ENCODE peak calls at places on chromosomes 13 and 19, in four cellular contexts. X is thoracic aorta, T is upper lobe of right lung, V is HFF-Myc. O is an unnamed sample.

GRCh38 chr19:48676887-48677286 is 4.1 kb upstream of the NTN5 start:
- DNase-seq in X (no peak), V (no peak), T (no peak), O (no peak)

GRCh38 chr13:33153421-33154381 is 131.9 kb downstream of the STARD13 start:
- DNase-seq in V (no peak), X (peak), T (no peak), O (no peak)

GRCh38 chr19:49057636-49058234 is at the start of gene CGB7:
- DNase-seq in T (peak), V (no peak), X (peak), O (no peak)

GRCh38 chr13:113670541-113670940 is 3.5 kb downstream of the GRK1 start:
- DNase-seq in X (no peak), T (peak), V (no peak), O (no peak)

GRCh38 chr19:29121684-29122083 is 91.3 kb downstream of the UQCRFS1 start:
- DNase-seq in V (no peak), T (no peak), X (no peak), O (no peak)

GRCh38 chr19:54707932-54708331 is 16.3 kb upstream of the KIR3DL3 start:
- DNase-seq in T (no peak), V (no peak), X (no peak), O (no peak)

GRCh38 chr13:35891486-35891885 is 239.7 kb downstream of the DCLK1 start:
- DNase-seq in X (no peak), T (no peak), V (no peak), O (no peak)

GRCh38 chr19:4521888-4522242 is 3.6 kb upstream of the PLIN4 start:
- DNase-seq in T (no peak), V (no peak), X (no peak), O (no peak)

GRCh38 chr13:72643339-72643989 is 84.0 kb downstream of the MZT1 start:
- DNase-seq in V (peak), T (no peak), X (no peak), O (peak)

GRCh38 chr13:52348081-52348480 is 57.9 kb downstream of the THSD1 start:
- DNase-seq in X (no peak), V (peak), T (no peak), O (peak)

GRCh38 chr19:51027873-51028272 is 1.5 kb upstream of the KLK11 start:
- DNase-seq in T (no peak), X (no peak), V (no peak), O (no peak)

GRCh38 chr13:98174321-98174720 is 2.7 kb downstream of the RNF113B start:
- DNase-seq in X (no peak), T (no peak), V (no peak), O (no peak)

GRCh38 chr13:98171806-98172569 is 5.1 kb downstream of the RNF113B start:
- DNase-seq in T (peak), X (no peak), V (no peak), O (no peak)

GRCh38 chr13:98174995-98175394 is 2.1 kb downstream of the RNF113B start:
- DNase-seq in X (no peak), T (no peak), V (no peak), O (no peak)

GRCh38 chr13:98172570-98173405 is 4.3 kb downstream of the RNF113B start:
- DNase-seq in X (no peak), T (no peak), V (no peak), O (no peak)

GRCh38 chr13:98173431-98173921 is 3.6 kb downstream of the RNF113B start:
- DNase-seq in X (no peak), T (no peak), V (peak), O (peak)
- H3K4me3 ChIP-seq in X (no peak), T (no peak), V (no peak), O (no peak)

GRCh38 chr19:1255186-1256161 is 7.1 kb downstream of the MIDN start:
- DNase-seq in X (no peak), T (no peak), V (no peak), O (no peak)

GRCh38 chr19:1254081-1254527 is 5.7 kb downstream of the MIDN start:
- DNase-seq in T (peak), V (no peak), X (no peak), O (no peak)

GRCh38 chr19:1252818-1253513 is 4.6 kb downstream of the MIDN start:
- DNase-seq in V (no peak), X (peak), T (peak), O (peak)

GRCh38 chr19:1253514-1254080 is 5.2 kb downstream of the MIDN start:
- DNase-seq in X (no peak), T (peak), V (no peak), O (no peak)

DNA sequence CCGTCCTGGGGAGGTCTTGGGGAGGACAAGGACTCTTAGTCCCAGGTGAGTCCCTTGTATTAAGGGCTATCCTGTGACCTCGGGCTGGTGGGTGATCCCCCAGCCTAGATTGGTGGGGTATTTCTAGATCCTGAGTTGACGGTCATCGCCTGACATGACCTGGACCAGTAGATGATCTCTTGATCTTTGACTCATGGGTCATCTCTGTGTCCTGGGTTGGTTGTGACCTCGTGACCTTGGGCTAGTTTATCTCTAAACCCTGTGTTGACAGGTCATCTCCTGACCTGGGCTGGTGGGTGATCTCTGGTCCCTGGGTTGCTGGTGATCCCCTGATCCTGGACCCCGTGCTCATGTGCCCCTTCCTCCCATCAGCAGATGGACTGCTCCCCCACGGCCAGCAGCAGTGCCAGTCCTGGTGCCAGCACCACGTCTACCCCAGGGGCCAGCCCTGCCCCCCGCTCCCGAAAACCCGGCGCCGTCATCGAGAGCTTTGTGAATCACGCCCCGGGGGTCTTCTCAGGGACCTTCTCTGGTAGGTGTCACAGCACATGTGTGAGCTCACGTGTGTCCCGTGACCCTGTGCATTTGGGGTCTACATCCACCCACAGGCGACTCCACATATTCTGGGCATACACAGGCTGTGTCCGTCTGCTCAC is 6.3 kb downstream of the MIDN start:
- DNase-seq in V (no peak), T (no peak), X (no peak), O (no peak)
- H3K4me3 ChIP-seq in V (no peak), T (peak), X (peak), O (no peak)

DNA sequence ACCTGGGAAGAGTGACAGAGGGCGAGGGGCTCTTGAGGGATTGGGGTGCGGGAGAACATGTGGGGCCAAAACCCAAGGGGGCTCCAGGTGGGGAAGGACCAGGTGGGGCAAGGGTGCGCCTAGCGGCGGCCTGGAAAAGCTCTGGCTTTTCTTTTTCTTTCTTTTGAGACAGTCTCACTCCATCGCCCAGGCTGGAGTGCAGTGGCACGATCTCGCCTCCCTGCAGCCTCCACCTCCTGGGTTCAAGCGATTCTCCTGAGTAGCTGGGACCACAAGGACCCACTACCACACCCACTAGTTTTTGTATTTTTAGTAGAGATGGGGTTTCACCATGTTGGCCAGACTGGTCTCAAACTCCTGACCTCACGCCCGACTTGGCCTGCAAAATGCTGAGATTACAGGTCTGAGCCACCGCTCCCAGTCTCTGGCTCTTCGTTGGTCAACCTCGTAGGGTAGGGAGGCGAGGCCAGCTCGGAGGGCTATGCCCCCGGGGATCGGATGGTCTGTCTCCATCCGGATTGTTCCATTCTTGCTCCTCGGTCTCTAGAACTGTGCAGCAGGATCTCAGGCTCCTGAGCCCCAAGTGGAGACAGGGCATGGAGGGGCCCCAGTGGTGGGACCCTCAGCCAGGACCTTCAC is 3.7 kb downstream of the GADD45B start:
- DNase-seq in T (no peak), V (no peak), X (no peak), O (no peak)
- H3K4me3 ChIP-seq in T (peak), V (no peak), X (peak), O (peak)

GRCh38 chr19:45153339-45154063 is 7.3 kb downstream of the NKPD1 start:
- DNase-seq in V (no peak), T (no peak), X (no peak), O (no peak)
- H3K4me3 ChIP-seq in V (no peak), T (peak), X (peak), O (no peak)

GRCh38 chr13:27792393-27793218 is at the start of gene GSX1:
- DNase-seq in V (peak), X (no peak), T (peak), O (peak)
- H3K4me3 ChIP-seq in V (no peak), X (peak), T (peak), O (peak)

GRCh38 chr13:73984949-73985691 is 149.1 kb downstream of the KLF12 start:
- DNase-seq in X (no peak), V (no peak), T (peak), O (no peak)
- H3K4me3 ChIP-seq in X (no peak), V (no peak), T (no peak), O (no peak)

DNA sequence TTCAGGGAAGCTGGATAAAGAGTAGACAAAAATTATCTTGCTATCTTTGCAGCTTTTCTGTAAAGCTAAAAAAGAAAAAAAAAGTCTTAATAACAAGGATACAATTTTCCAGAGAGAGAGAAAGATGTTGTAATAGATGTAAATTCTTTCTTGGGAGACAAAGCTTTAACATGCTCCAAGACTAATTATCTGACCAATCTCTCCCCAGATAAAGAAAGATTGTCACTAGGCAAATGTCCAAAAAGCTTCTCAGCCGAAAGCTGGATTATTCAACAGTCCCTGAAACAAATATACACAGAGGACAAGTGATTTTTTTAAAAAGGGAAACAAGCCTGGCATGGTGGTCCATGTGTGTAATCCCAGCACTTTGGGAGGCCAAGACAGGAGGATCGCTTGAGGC is 19.3 kb downstream of the SYDE1 start:
- DNase-seq in X (no peak), T (no peak), V (no peak), O (no peak)
- H3K4me3 ChIP-seq in X (no peak), T (no peak), V (no peak), O (no peak)

DNA sequence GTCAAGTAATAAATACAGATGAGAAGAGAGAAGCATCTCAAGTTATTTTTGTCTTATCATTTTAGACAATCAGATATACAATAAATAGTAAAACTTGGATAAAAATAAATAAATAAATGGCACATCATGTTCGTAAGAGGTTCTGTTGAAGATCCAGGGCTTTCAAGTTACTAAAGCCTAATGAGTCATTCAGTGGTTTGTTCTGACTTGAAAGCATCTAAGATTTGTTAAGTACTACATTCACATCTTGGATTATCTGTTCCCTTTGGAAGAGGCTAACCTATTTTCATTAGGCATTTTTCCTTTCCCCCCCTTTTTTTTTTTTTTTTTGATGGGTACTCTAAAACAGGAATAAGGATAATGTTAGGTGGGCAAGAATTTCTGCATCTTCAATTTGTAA is 429.3 kb downstream of the PCDH20 start:
- DNase-seq in V (no peak), T (no peak), X (no peak), O (no peak)
- H3K4me3 ChIP-seq in V (no peak), T (no peak), X (no peak), O (no peak)

DNA sequence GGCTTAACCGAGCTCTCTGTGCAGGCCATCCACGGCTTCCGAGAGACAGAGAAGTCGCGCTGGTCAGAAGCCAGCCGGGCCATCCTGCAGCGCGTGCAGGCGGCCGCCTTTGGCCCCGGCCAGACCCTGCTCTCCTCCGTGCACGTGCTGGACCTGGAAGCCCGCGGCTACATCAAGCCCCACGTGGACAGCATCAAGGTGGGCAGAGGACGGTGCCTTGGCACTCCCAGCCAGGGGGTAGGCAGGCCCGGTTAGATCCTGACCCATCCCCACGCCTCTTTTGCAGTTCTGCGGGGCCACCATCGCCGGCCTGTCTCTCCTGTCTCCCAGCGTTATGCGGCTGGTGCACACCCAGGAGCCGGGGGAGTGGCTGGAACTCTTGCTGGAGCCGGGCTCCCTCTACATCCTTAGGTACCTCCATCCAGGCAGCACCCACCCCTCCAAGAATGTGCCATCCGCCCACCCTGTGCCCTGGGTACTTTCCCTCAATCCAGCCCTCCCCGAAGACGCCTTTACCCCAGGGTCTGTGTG is 1.5 kb downstream of the PSPN start:
- DNase-seq in T (no peak), V (no peak), X (no peak), O (no peak)
- H3K4me3 ChIP-seq in T (peak), V (peak), X (peak), O (no peak)

O was measured in AG09309.